ENCODE peak calls at places on chromosomes 1 and 21, in seven cellular contexts. One of them, this sample, is unnamed.

GRCh38 chr1:71106658-71107322 is 26.0 kb upstream of the ZRANB2 start:
- DNase-seq in A673: no peak
- DNase-seq in astrocyte of the spinal cord: peak
- DNase-seq in neural progenitor cell: no peak
- DNase-seq in left ventricle myocardium inferior: no peak
- DNase-seq in mesenchymal stem cell: no peak
- DNase-seq in body of pancreas: no peak
- DNase-seq in this sample: no peak

GRCh38 chr1:14303011-14303410 is 295.5 kb upstream of the KAZN start:
- DNase-seq in A673: no peak
- DNase-seq in left ventricle myocardium inferior: no peak
- DNase-seq in neural progenitor cell: no peak
- DNase-seq in astrocyte of the spinal cord: no peak
- DNase-seq in mesenchymal stem cell: no peak
- DNase-seq in body of pancreas: no peak
- DNase-seq in this sample: no peak

GRCh38 chr1:28553229-28553930 is 495 bp downstream of the TRNAU1AP start:
- DNase-seq in left ventricle myocardium inferior: peak
- DNase-seq in astrocyte of the spinal cord: peak
- DNase-seq in body of pancreas: peak
- DNase-seq in mesenchymal stem cell: peak
- DNase-seq in neural progenitor cell: peak
- DNase-seq in A673: no peak
- DNase-seq in this sample: no peak

GRCh38 chr1:192284927-192285326 is 31.9 kb upstream of the RGS21 start:
- DNase-seq in astrocyte of the spinal cord: no peak
- DNase-seq in mesenchymal stem cell: no peak
- DNase-seq in left ventricle myocardium inferior: no peak
- DNase-seq in A673: no peak
- DNase-seq in neural progenitor cell: no peak
- DNase-seq in body of pancreas: no peak
- DNase-seq in this sample: no peak

GRCh38 chr1:221141606-221142285 is 262.5 kb downstream of the HLX start:
- DNase-seq in A673: peak
- DNase-seq in left ventricle myocardium inferior: no peak
- DNase-seq in neural progenitor cell: peak
- DNase-seq in body of pancreas: no peak
- DNase-seq in astrocyte of the spinal cord: no peak
- DNase-seq in mesenchymal stem cell: peak
- DNase-seq in this sample: peak

GRCh38 chr21:43613755-43614638 is 45.3 kb downstream of the HSF2BP start:
- DNase-seq in A673: no peak
- DNase-seq in left ventricle myocardium inferior: no peak
- DNase-seq in neural progenitor cell: no peak
- DNase-seq in mesenchymal stem cell: peak
- DNase-seq in astrocyte of the spinal cord: peak
- DNase-seq in body of pancreas: no peak
- DNase-seq in this sample: no peak

GRCh38 chr1:210232524-210233215 is at the start of gene SERTAD4:
- DNase-seq in neural progenitor cell: peak
- DNase-seq in body of pancreas: peak
- DNase-seq in left ventricle myocardium inferior: peak
- DNase-seq in mesenchymal stem cell: peak
- DNase-seq in A673: peak
- DNase-seq in astrocyte of the spinal cord: peak
- DNase-seq in this sample: peak

GRCh38 chr1:235503333-235504121 is 725 bp downstream of the B3GALNT2 start:
- DNase-seq in body of pancreas: peak
- DNase-seq in left ventricle myocardium inferior: peak
- DNase-seq in A673: peak
- DNase-seq in neural progenitor cell: peak
- DNase-seq in astrocyte of the spinal cord: peak
- DNase-seq in mesenchymal stem cell: peak
- DNase-seq in this sample: no peak

GRCh38 chr1:3695326-3696217 is 43.3 kb downstream of the TP73 start:
- DNase-seq in mesenchymal stem cell: peak
- DNase-seq in left ventricle myocardium inferior: peak
- DNase-seq in body of pancreas: peak
- DNase-seq in A673: peak
- DNase-seq in neural progenitor cell: peak
- DNase-seq in astrocyte of the spinal cord: no peak
- DNase-seq in this sample: peak

GRCh38 chr21:14646893-14647292 is 100.8 kb upstream of the SAMSN1 start:
- DNase-seq in astrocyte of the spinal cord: no peak
- DNase-seq in A673: no peak
- DNase-seq in mesenchymal stem cell: no peak
- DNase-seq in neural progenitor cell: no peak
- DNase-seq in body of pancreas: no peak
- DNase-seq in left ventricle myocardium inferior: no peak
- DNase-seq in this sample: no peak

DNA sequence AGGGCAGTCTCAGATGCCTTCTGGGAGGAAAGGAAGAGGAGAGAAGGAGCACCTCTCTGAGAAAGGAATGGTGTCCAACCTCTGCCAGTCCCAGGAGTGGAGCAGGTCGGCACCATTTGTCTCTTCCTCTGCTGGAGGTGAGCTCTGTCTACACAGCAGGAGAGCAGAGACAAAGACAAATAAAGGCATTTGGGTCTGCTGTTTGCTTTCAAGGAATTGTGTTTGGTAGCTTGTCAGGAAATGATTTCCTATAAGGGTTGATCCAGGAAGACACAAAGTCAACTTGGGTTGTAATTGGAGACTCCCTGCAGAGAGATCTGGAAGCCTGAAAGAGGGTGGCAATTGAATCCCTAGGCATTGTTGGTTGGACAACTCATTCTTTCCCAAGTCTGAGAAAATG is 34.5 kb upstream of the PLXNA2 start:
- DNase-seq in left ventricle myocardium inferior: no peak
- DNase-seq in mesenchymal stem cell: no peak
- DNase-seq in neural progenitor cell: peak
- DNase-seq in astrocyte of the spinal cord: no peak
- DNase-seq in A673: no peak
- DNase-seq in body of pancreas: no peak
- DNase-seq in this sample: no peak
- H3K4me3 ChIP-seq in left ventricle myocardium inferior: no peak
- H3K4me3 ChIP-seq in mesenchymal stem cell: no peak
- H3K4me3 ChIP-seq in neural progenitor cell: no peak
- H3K4me3 ChIP-seq in astrocyte of the spinal cord: no peak
- H3K4me3 ChIP-seq in A673: no peak
- H3K4me3 ChIP-seq in body of pancreas: no peak
- H3K4me3 ChIP-seq in this sample: no peak

DNA sequence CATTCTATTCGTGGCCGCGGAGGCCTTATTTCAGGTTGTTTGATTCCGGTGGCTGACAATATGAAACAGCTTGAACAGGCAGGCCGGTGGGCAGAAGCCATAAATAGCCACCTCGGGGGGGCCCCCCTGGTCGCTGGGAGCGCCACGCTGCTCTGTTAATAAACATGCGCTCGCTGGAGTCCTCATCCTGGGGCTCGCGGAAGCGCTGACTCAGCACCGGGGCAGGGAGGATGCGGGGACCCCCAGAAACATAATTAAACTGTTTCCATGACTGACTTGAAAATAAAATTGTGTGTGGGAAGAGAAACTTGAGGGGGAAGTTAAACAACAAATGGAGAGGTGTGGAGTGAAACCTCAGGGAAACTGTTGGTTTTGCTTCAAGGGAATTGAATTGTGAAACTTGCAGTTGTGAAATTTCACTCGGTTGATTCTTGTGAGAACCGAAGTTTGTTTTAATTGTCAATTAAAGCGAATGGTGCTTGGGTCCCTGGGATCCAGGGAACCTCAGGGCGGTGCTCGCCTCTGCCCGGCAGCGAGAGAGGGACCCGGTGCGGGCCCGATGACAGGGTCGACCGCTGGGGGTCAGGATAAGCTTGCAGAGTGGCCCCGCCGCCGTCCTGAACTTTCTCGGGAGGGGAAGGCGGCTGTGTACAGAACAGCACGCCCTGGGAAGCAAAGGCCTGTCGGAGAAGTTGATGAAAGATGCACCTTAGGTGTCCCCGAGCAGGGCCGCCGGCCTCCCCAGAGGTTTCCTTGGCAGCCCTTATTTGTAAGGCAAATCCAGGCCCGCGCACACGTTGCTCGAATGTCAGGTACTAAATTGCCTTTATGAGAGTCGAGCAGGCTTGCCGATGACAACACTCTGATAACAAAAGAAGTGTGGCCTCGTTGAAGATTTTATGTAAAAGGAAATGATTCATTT is 176.9 kb upstream of the LMO4 start:
- DNase-seq in left ventricle myocardium inferior: peak
- DNase-seq in mesenchymal stem cell: peak
- DNase-seq in neural progenitor cell: peak
- DNase-seq in A673: peak
- DNase-seq in astrocyte of the spinal cord: peak
- DNase-seq in body of pancreas: peak
- DNase-seq in this sample: peak
- H3K4me3 ChIP-seq in left ventricle myocardium inferior: peak
- H3K4me3 ChIP-seq in mesenchymal stem cell: peak
- H3K4me3 ChIP-seq in neural progenitor cell: peak
- H3K4me3 ChIP-seq in A673: no peak
- H3K4me3 ChIP-seq in astrocyte of the spinal cord: peak
- H3K4me3 ChIP-seq in body of pancreas: no peak
- H3K4me3 ChIP-seq in this sample: no peak

GRCh38 chr1:153613406-153613805 is 469 bp upstream of the S100A16 start:
- DNase-seq in A673: no peak
- DNase-seq in astrocyte of the spinal cord: no peak
- DNase-seq in neural progenitor cell: no peak
- DNase-seq in body of pancreas: no peak
- DNase-seq in left ventricle myocardium inferior: no peak
- DNase-seq in mesenchymal stem cell: no peak
- DNase-seq in this sample: no peak
- H3K4me3 ChIP-seq in A673: no peak
- H3K4me3 ChIP-seq in astrocyte of the spinal cord: peak
- H3K4me3 ChIP-seq in neural progenitor cell: no peak
- H3K4me3 ChIP-seq in body of pancreas: no peak
- H3K4me3 ChIP-seq in left ventricle myocardium inferior: peak
- H3K4me3 ChIP-seq in mesenchymal stem cell: peak
- H3K4me3 ChIP-seq in this sample: no peak

GRCh38 chr1:90725341-90725960 is 8.3 kb upstream of the BARHL2 start:
- DNase-seq in mesenchymal stem cell: peak
- DNase-seq in body of pancreas: no peak
- DNase-seq in left ventricle myocardium inferior: no peak
- DNase-seq in astrocyte of the spinal cord: no peak
- DNase-seq in A673: no peak
- DNase-seq in neural progenitor cell: peak
- DNase-seq in this sample: no peak
- H3K4me3 ChIP-seq in mesenchymal stem cell: peak
- H3K4me3 ChIP-seq in body of pancreas: no peak
- H3K4me3 ChIP-seq in left ventricle myocardium inferior: peak
- H3K4me3 ChIP-seq in astrocyte of the spinal cord: no peak
- H3K4me3 ChIP-seq in A673: peak
- H3K4me3 ChIP-seq in neural progenitor cell: peak
- H3K4me3 ChIP-seq in this sample: peak

GRCh38 chr1:217135569-217135915 is 412.3 kb upstream of the ESRRG start:
- DNase-seq in left ventricle myocardium inferior: no peak
- DNase-seq in A673: no peak
- DNase-seq in mesenchymal stem cell: peak
- DNase-seq in astrocyte of the spinal cord: peak
- DNase-seq in body of pancreas: no peak
- DNase-seq in neural progenitor cell: peak
- DNase-seq in this sample: no peak

GRCh38 chr1:217135987-217136894 is 413.0 kb upstream of the ESRRG start:
- DNase-seq in left ventricle myocardium inferior: no peak
- DNase-seq in mesenchymal stem cell: no peak
- DNase-seq in body of pancreas: no peak
- DNase-seq in neural progenitor cell: peak
- DNase-seq in A673: no peak
- DNase-seq in astrocyte of the spinal cord: no peak
- DNase-seq in this sample: peak

GRCh38 chr1:217134857-217135568 is 411.8 kb upstream of the ESRRG start:
- DNase-seq in mesenchymal stem cell: peak
- DNase-seq in body of pancreas: peak
- DNase-seq in left ventricle myocardium inferior: no peak
- DNase-seq in astrocyte of the spinal cord: peak
- DNase-seq in neural progenitor cell: peak
- DNase-seq in A673: no peak
- DNase-seq in this sample: peak

GRCh38 chr1:217133092-217133491 is 409.9 kb upstream of the ESRRG start:
- DNase-seq in mesenchymal stem cell: no peak
- DNase-seq in body of pancreas: no peak
- DNase-seq in neural progenitor cell: peak
- DNase-seq in A673: no peak
- DNase-seq in left ventricle myocardium inferior: no peak
- DNase-seq in astrocyte of the spinal cord: no peak
- DNase-seq in this sample: no peak

GRCh38 chr1:217133958-217134856 is 411.0 kb upstream of the ESRRG start:
- DNase-seq in body of pancreas: no peak
- DNase-seq in A673: no peak
- DNase-seq in mesenchymal stem cell: peak
- DNase-seq in left ventricle myocardium inferior: no peak
- DNase-seq in neural progenitor cell: peak
- DNase-seq in astrocyte of the spinal cord: peak
- DNase-seq in this sample: peak
- H3K4me3 ChIP-seq in body of pancreas: peak
- H3K4me3 ChIP-seq in A673: no peak
- H3K4me3 ChIP-seq in mesenchymal stem cell: no peak
- H3K4me3 ChIP-seq in left ventricle myocardium inferior: peak
- H3K4me3 ChIP-seq in neural progenitor cell: peak
- H3K4me3 ChIP-seq in astrocyte of the spinal cord: peak
- H3K4me3 ChIP-seq in this sample: peak

GRCh38 chr1:217078010-217078704 is 354.9 kb upstream of the ESRRG start:
- DNase-seq in A673: no peak
- DNase-seq in mesenchymal stem cell: peak
- DNase-seq in left ventricle myocardium inferior: no peak
- DNase-seq in neural progenitor cell: peak
- DNase-seq in body of pancreas: peak
- DNase-seq in astrocyte of the spinal cord: peak
- DNase-seq in this sample: no peak
- H3K4me3 ChIP-seq in A673: no peak
- H3K4me3 ChIP-seq in mesenchymal stem cell: no peak
- H3K4me3 ChIP-seq in left ventricle myocardium inferior: peak
- H3K4me3 ChIP-seq in neural progenitor cell: no peak
- H3K4me3 ChIP-seq in body of pancreas: no peak
- H3K4me3 ChIP-seq in astrocyte of the spinal cord: no peak
- H3K4me3 ChIP-seq in this sample: no peak

GRCh38 chr1:58683519-58683918 is 16.3 kb downstream of the MYSM1 start:
- DNase-seq in left ventricle myocardium inferior: no peak
- DNase-seq in body of pancreas: no peak
- DNase-seq in astrocyte of the spinal cord: no peak
- DNase-seq in mesenchymal stem cell: no peak
- DNase-seq in neural progenitor cell: no peak
- DNase-seq in A673: no peak
- DNase-seq in this sample: no peak
- H3K4me3 ChIP-seq in left ventricle myocardium inferior: no peak
- H3K4me3 ChIP-seq in body of pancreas: no peak
- H3K4me3 ChIP-seq in astrocyte of the spinal cord: no peak
- H3K4me3 ChIP-seq in mesenchymal stem cell: no peak
- H3K4me3 ChIP-seq in neural progenitor cell: no peak
- H3K4me3 ChIP-seq in A673: no peak
- H3K4me3 ChIP-seq in this sample: no peak